ENCODE peak calls at places on chromosomes 13 and 19, in ten cellular contexts. J, O, A, W, Y, E, L, F, Q and X are unnamed samples.
A peak's percentile ranks its signal among the peaks of the same experiment; 100 is the strongest.

GRCh38 chr19:14401468-14401867 is 17.7 kb downstream of the DDX39A start:
- DNase-seq in J (no peak), O (no peak), A (no peak), W (no peak), Y (no peak), E (no peak), L (no peak), F (no peak), Q (no peak), X (no peak)

GRCh38 chr13:40304391-40304790 is 362.1 kb downstream of the FOXO1 start:
- DNase-seq in J (no peak), O (no peak), A (no peak), W (no peak), Y (no peak), E (no peak), L (no peak), F (no peak), Q (no peak), X (no peak)

GRCh38 chr13:94239135-94239534 is 240.3 kb downstream of the DCT start:
- DNase-seq in J (no peak), O (no peak), A (no peak), W (no peak), Y (no peak), E (no peak), L (no peak), F (no peak), Q (no peak), X (no peak)

GRCh38 chr13:111886217-111886945 is 180.6 kb upstream of the SOX1 start:
- DNase-seq in J (no peak), O (no peak), A (no peak), W (no peak), Y (no peak), E (no peak), L (no peak), F (no peak), Q (no peak), X (no peak)

GRCh38 chr19:10550336-10550735 is 6.6 kb downstream of the ATG4D start:
- DNase-seq in J (no peak), O (no peak), A (no peak), W (no peak), Y (no peak), E (no peak), L (no peak), F (no peak), Q (no peak), X (no peak)

GRCh38 chr19:47253467-47253881 is 2.9 kb upstream of the CCDC9 start:
- DNase-seq in J (no peak), O (no peak), A (no peak), W (peak; percentile 82), Y (no peak), E (no peak), L (no peak), F (no peak), Q (no peak), X (no peak)

GRCh38 chr13:74132768-74133656 is 1.2 kb downstream of the KLF12 start:
- DNase-seq in J (peak; percentile 50), O (peak; percentile 26), A (peak; percentile 58), W (no peak), Y (peak; percentile 35), E (peak; percentile 9), L (peak; percentile 76), F (peak; percentile 57), Q (peak; percentile 45), X (no peak)

GRCh38 chr19:41588497-41589209 is 12.7 kb downstream of the CEACAM21 start:
- DNase-seq in J (peak; percentile 36), O (no peak), A (no peak), W (no peak), Y (no peak), E (peak; percentile 5), L (no peak), F (no peak), Q (peak; percentile 67), X (no peak)

GRCh38 chr19:49539192-49539952 is 11.6 kb downstream of the RCN3 start:
- DNase-seq in J (no peak), O (no peak), A (no peak), W (no peak), Y (no peak), E (no peak), L (no peak), F (no peak), Q (no peak), X (no peak)

GRCh38 chr19:52494518-52494917 is 33.0 kb upstream of the ZNF808 start:
- DNase-seq in J (no peak), O (no peak), A (no peak), W (no peak), Y (no peak), E (no peak), L (no peak), F (no peak), Q (no peak), X (no peak)

GRCh38 chr19:35403116-35403760 is 32.4 kb downstream of the GPR42 start:
- DNase-seq in J (no peak), O (no peak), A (no peak), W (no peak), Y (no peak), E (no peak), L (no peak), F (no peak), Q (no peak), X (no peak)

GRCh38 chr19:11115895-11116446 is 26.7 kb downstream of the LDLR start:
- DNase-seq in J (no peak), O (no peak), A (no peak), W (no peak), Y (no peak), E (no peak), L (no peak), F (no peak), Q (no peak), X (no peak)

GRCh38 chr19:35921012-35921411 is 12.9 kb upstream of the TYROBP start:
- DNase-seq in J (no peak), O (no peak), A (no peak), W (no peak), Y (no peak), E (no peak), L (no peak), F (no peak), Q (no peak), X (no peak)

GRCh38 chr19:7426986-7427385 is 61.8 kb downstream of the PEX11G start:
- DNase-seq in J (no peak), O (no peak), A (no peak), W (no peak), Y (no peak), E (no peak), L (no peak), F (no peak), Q (no peak), X (no peak)

GRCh38 chr13:94176576-94176975 is 302.9 kb downstream of the DCT start:
- DNase-seq in J (no peak), O (no peak), A (no peak), W (no peak), Y (no peak), E (no peak), L (no peak), F (no peak), Q (no peak), X (no peak)

GRCh38 chr19:9407827-9408226 is 27.5 kb downstream of the ZNF266 start:
- DNase-seq in J (no peak), O (no peak), A (no peak), W (no peak), Y (no peak), E (no peak), L (no peak), F (no peak), Q (no peak), X (no peak)

GRCh38 chr13:90493667-90494066 is 853.8 kb upstream of the MIR17HG start:
- DNase-seq in J (no peak), O (no peak), A (no peak), W (no peak), Y (no peak), E (no peak), L (no peak), F (no peak), Q (no peak), X (no peak)

GRCh38 chr13:110985570-110985969 is 70.7 kb upstream of the ANKRD10 start:
- DNase-seq in J (no peak), O (no peak), A (no peak), W (no peak), Y (no peak), E (no peak), L (no peak), F (no peak), Q (no peak), X (no peak)

GRCh38 chr19:47486900-47487299 is 2.9 kb upstream of the KPTN start:
- DNase-seq in J (no peak), O (no peak), A (no peak), W (no peak), Y (no peak), E (no peak), L (no peak), F (no peak), Q (no peak), X (no peak)

GRCh38 chr19:38278751-38279150 is 14.4 kb downstream of the SPINT2 start:
- DNase-seq in J (no peak), O (no peak), A (no peak), W (no peak), Y (no peak), E (no peak), L (no peak), F (no peak), Q (no peak), X (no peak)

GRCh38 chr13:74778087-74778486 is 643.9 kb upstream of the KLF12 start:
- DNase-seq in J (no peak), O (no peak), A (no peak), W (no peak), Y (no peak), E (no peak), L (no peak), F (no peak), Q (no peak), X (no peak)

GRCh38 chr13:20182231-20182846 is 10.4 kb downstream of the GJB2 start:
- DNase-seq in J (peak; percentile 68), O (peak; percentile 86), A (no peak), W (no peak), Y (peak; percentile 86), E (peak; percentile 42), L (peak; percentile 77), F (no peak), Q (peak; percentile 59), X (peak; percentile 52)

GRCh38 chr19:14023404-14024235 is 4.3 kb upstream of the RLN3 start:
- DNase-seq in J (peak; percentile 83), O (no peak), A (peak; percentile 74), W (no peak), Y (peak; percentile 29), E (no peak), L (no peak), F (no peak), Q (peak; percentile 58), X (peak; percentile 41)

GRCh38 chr13:25796474-25796873 is 255.3 kb downstream of the SHISA2 start:
- DNase-seq in J (no peak), O (no peak), A (no peak), W (no peak), Y (no peak), E (no peak), L (no peak), F (no peak), Q (no peak), X (no peak)

GRCh38 chr13:107099661-107100060 is 531.7 kb upstream of the ARGLU1 start:
- DNase-seq in J (no peak), O (no peak), A (no peak), W (peak; percentile 22), Y (no peak), E (peak; percentile 62), L (no peak), F (no peak), Q (no peak), X (no peak)

GRCh38 chr19:2409352-2409912 is 18.0 kb downstream of the TIMM13 start:
- DNase-seq in J (no peak), O (no peak), A (no peak), W (no peak), Y (no peak), E (no peak), L (no peak), F (no peak), Q (no peak), X (no peak)

GRCh38 chr13:41942462-41943094 is 18.3 kb downstream of the VWA8 start:
- DNase-seq in J (peak; percentile 39), O (no peak), A (no peak), W (no peak), Y (no peak), E (no peak), L (no peak), F (no peak), Q (peak; percentile 22), X (no peak)

GRCh38 chr19:45577111-45577905 is 7.3 kb downstream of the OPA3 start:
- DNase-seq in J (no peak), O (no peak), A (no peak), W (peak; percentile 88), Y (peak; percentile 17), E (peak; percentile 63), L (no peak), F (peak; percentile 80), Q (no peak), X (no peak)